ENCODE peak calls at places on chromosome 18, in six cellular contexts. O is IMR-90, V is mesendoderm, W is mucosa of descending colon, K is RWPE2, X is prostate gland. M is an unnamed sample.

GRCh38 chr18:59902180-59902992 is 2.6 kb downstream of the PMAIP1 start:
- DNase-seq in W (no peak), V (no peak), O (peak; percentile 95), X (no peak), K (no peak), M (no peak)

GRCh38 chr18:62282188-62282629 is 42.9 kb upstream of the TNFRSF11A start:
- DNase-seq in K (no peak), V (no peak), W (no peak), X (no peak), O (peak; percentile 84), M (no peak)

GRCh38 chr18:78766651-78767533 is 212.7 kb upstream of the SALL3 start:
- DNase-seq in X (no peak), O (no peak), W (no peak), K (no peak), V (no peak), M (no peak)

GRCh38 chr18:56321470-56321869 is 316.9 kb downstream of the TXNL1 start:
- DNase-seq in O (no peak), W (peak; percentile 14), V (no peak), X (no peak), K (no peak), M (no peak)

GRCh38 chr18:3960142-3960541 is 495.0 kb downstream of the DLGAP1 start:
- DNase-seq in X (no peak), W (no peak), O (no peak), K (no peak), V (no peak), M (no peak)

GRCh38 chr18:54130177-54130576 is 94.3 kb downstream of the MBD2 start:
- DNase-seq in X (no peak), K (no peak), V (no peak), O (peak; percentile 10), W (no peak), M (no peak)

GRCh38 chr18:70273021-70273420 is 15.8 kb upstream of the SOCS6 start:
- DNase-seq in K (no peak), O (no peak), W (no peak), X (peak; percentile 35), V (no peak), M (no peak)

GRCh38 chr18:45251236-45251635 is 364.0 kb upstream of the SLC14A2 start:
- DNase-seq in W (no peak), O (no peak), X (no peak), V (no peak), K (no peak), M (no peak)

GRCh38 chr18:7038330-7038846 is 79.2 kb downstream of the LAMA1 start:
- DNase-seq in K (peak; percentile 89), V (peak; percentile 83), O (peak; percentile 99), W (peak; percentile 65), X (peak; percentile 88), M (peak; percentile 98)

GRCh38 chr18:61199131-61199903 is 133.9 kb upstream of the CDH20 start:
- DNase-seq in V (no peak), X (no peak), K (no peak), O (no peak), W (no peak), M (no peak)

GRCh38 chr18:62625019-62625418 is 90.3 kb upstream of the PHLPP1 start:
- DNase-seq in W (no peak), O (no peak), X (no peak), V (no peak), K (no peak), M (no peak)

GRCh38 chr18:62384610-62385097 is 59.5 kb downstream of the TNFRSF11A start:
- DNase-seq in X (no peak), V (peak; percentile 38), W (no peak), K (no peak), O (no peak), M (no peak)

GRCh38 chr18:70454705-70455322 is 166.0 kb downstream of the SOCS6 start:
- DNase-seq in X (peak; percentile 44), V (peak; percentile 71), K (no peak), W (peak; percentile 75), O (peak; percentile 79), M (peak; percentile 29)

GRCh38 chr18:36047521-36047920 is 19.8 kb downstream of the RPRD1A start:
- DNase-seq in W (no peak), X (no peak), O (no peak), V (no peak), K (no peak), M (no peak)

GRCh38 chr18:41347057-41347456 is 608.0 kb upstream of the PIK3C3 start:
- DNase-seq in X (no peak), O (peak; percentile 94), W (no peak), V (no peak), K (no peak), M (no peak)

GRCh38 chr18:78292602-78293001 is 687.0 kb upstream of the SALL3 start:
- DNase-seq in V (no peak), X (no peak), K (no peak), W (no peak), O (no peak), M (no peak)

GRCh38 chr18:79915161-79916127 is 36.0 kb downstream of the SLC66A2 start:
- DNase-seq in O (no peak), V (no peak), W (peak; percentile 1), K (peak; percentile 66), X (no peak), M (no peak)

GRCh38 chr18:43961713-43962112 is 684.4 kb upstream of the SYT4 start:
- DNase-seq in K (no peak), W (no peak), X (no peak), O (no peak), V (no peak), M (no peak)

GRCh38 chr18:80198994-80199748 is 48.1 kb downstream of the PARD6G start:
- DNase-seq in K (no peak), W (no peak), V (no peak), X (no peak), O (no peak), M (no peak)

GRCh38 chr18:27411911-27412310 is 226.8 kb upstream of the CHST9 start:
- DNase-seq in W (no peak), O (no peak), X (no peak), V (no peak), K (no peak), M (peak; percentile 5)

GRCh38 chr18:2655954-2656236 is 369 bp downstream of the SMCHD1 start:
- DNase-seq in K (peak; percentile 57), O (no peak), W (no peak), X (no peak), V (peak; percentile 75), M (no peak)

GRCh38 chr18:70195852-70196434 is 9.5 kb downstream of the RTTN start:
- DNase-seq in W (peak; percentile 66), X (peak; percentile 10), K (no peak), V (peak; percentile 49), O (peak; percentile 70), M (peak; percentile 18)

GRCh38 chr18:70288171-70288850 is 534 bp upstream of the SOCS6 start:
- DNase-seq in K (no peak), W (peak; percentile 61), O (peak; percentile 39), V (peak; percentile 57), X (peak; percentile 24), M (no peak)

GRCh38 chr18:79405781-79406575 is 10.2 kb downstream of the NFATC1 start:
- DNase-seq in O (no peak), K (no peak), V (no peak), W (peak; percentile 71), X (no peak), M (no peak)

GRCh38 chr18:24321071-24321470 is 76.6 kb downstream of the OSBPL1A start:
- DNase-seq in X (no peak), V (no peak), K (no peak), O (peak; percentile 9), W (no peak), M (no peak)

GRCh38 chr18:13545514-13545913 is 180.8 kb downstream of the FAM210A start:
- DNase-seq in X (no peak), K (no peak), W (no peak), V (no peak), O (no peak), M (no peak)
- H3K36me3 ChIP-seq in X (no peaks in the 10 kb centered on the region), K (no peaks in the 10 kb centered on the region), W (no peaks in the 10 kb centered on the region), V (no peaks in the 10 kb centered on the region), O (no peaks in the 10 kb centered on the region), M (no peaks in the 10 kb centered on the region)

GRCh38 chr18:9571546-9571945 is 42.8 kb downstream of the PPP4R1 start:
- DNase-seq in W (peak; percentile 16), K (no peak), O (no peak), X (no peak), V (no peak), M (no peak)

GRCh38 chr18:9577361-9577760 is 37.0 kb downstream of the PPP4R1 start:
- DNase-seq in V (peak; percentile 36), K (no peak), X (no peak), O (no peak), W (no peak), M (no peak)

GRCh38 chr18:9578306-9578705 is 36.1 kb downstream of the PPP4R1 start:
- DNase-seq in V (peak; percentile 38), O (peak; percentile 39), K (no peak), X (no peak), W (no peak), M (no peak)

GRCh38 chr18:9574473-9575115 is 39.8 kb downstream of the PPP4R1 start:
- DNase-seq in V (peak; percentile 5), K (no peak), W (no peak), X (no peak), O (no peak), M (no peak)

GRCh38 chr18:9575558-9575957 is 38.8 kb downstream of the PPP4R1 start:
- DNase-seq in X (peak; percentile 88), V (peak; percentile 75), W (peak; percentile 94), K (peak; percentile 77), O (peak; percentile 98), M (peak; percentile 84)
- H3K36me3 ChIP-seq in X (no peaks in the 10 kb centered on the region), V (peaks cover under 1% of the 10 kb centered on the region), W (no peaks in the 10 kb centered on the region), K (peaks cover 92% of the 10 kb centered on the region), O (peaks cover 16% of the 10 kb centered on the region), M (peaks cover under 1% of the 10 kb centered on the region)

DNA sequence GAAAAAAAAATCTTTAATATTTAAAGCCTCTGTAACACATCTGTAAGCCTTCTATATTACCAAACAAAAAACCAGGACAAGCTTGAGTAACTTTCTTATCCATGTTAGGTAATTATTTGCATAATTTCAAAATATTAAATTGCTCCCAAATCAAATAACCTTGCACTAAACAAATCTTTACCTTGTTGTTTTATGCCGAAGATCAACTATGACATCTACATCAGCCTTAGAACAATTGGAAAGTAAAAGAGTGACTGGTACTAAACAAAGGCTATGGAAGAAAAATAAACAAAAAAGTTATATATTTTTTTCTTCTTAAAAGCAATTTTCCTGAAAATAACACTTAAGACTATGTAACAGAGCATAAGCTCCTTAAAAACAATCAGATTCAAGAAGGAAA is 71.2 kb upstream of the SLC25A52 start:
- DNase-seq in V (no peak), W (no peak), K (no peak), X (no peak), O (no peak), M (no peak)
- H3K36me3 ChIP-seq in V (peaks cover 3% of the 10 kb centered on the region), W (no peaks in the 10 kb centered on the region), K (peaks cover 31% of the 10 kb centered on the region), X (no peaks in the 10 kb centered on the region), O (peaks cover 14% of the 10 kb centered on the region), M (peaks cover 1% of the 10 kb centered on the region)

GRCh38 chr18:47915229-47915628 is 15.2 kb downstream of the SMAD2 start:
- DNase-seq in W (no peak), K (no peak), V (no peak), O (peak; percentile 30), X (no peak), M (no peak)

GRCh38 chr18:47911877-47912276 is 18.6 kb downstream of the SMAD2 start:
- DNase-seq in W (no peak), V (no peak), K (no peak), X (no peak), O (no peak), M (no peak)

GRCh38 chr18:47912794-47913594 is 17.5 kb downstream of the SMAD2 start:
- DNase-seq in V (no peak), K (no peak), X (no peak), O (no peak), W (no peak), M (no peak)

GRCh38 chr18:47909484-47909883 is 21.0 kb downstream of the SMAD2 start:
- DNase-seq in K (no peak), X (no peak), V (no peak), W (no peak), O (no peak), M (no peak)

GRCh38 chr18:47912343-47912742 is 18.1 kb downstream of the SMAD2 start:
- DNase-seq in X (no peak), K (no peak), O (no peak), V (no peak), W (no peak), M (no peak)
- H3K36me3 ChIP-seq in X (no peaks in the 10 kb centered on the region), K (peaks cover 16% of the 10 kb centered on the region), O (peaks cover 3% of the 10 kb centered on the region), V (no peaks in the 10 kb centered on the region), W (no peaks in the 10 kb centered on the region), M (no peaks in the 10 kb centered on the region)